ENCODE peak calls at places on chromosomes 6 and 20, in seven cellular contexts. One of them, this sample, is unnamed. For H3K4me1, the result is how much of the 10 kb centered on the place peaks cover.

GRCh38 chr6:131646249-131646670 is 9.2 kb downstream of the ENPP3 start:
- DNase-seq in cardiac muscle cell: no peak
- DNase-seq in HCT116: no peak
- DNase-seq in fibroblast of lung: no peak
- DNase-seq in neural progenitor cell: no peak
- DNase-seq in CD8-positive, alpha-beta T cell: no peak
- DNase-seq in left lung: no peak
- DNase-seq in this sample: no peak

GRCh38 chr6:143546599-143546998 is 35.1 kb upstream of the FUCA2 start:
- DNase-seq in cardiac muscle cell: no peak
- DNase-seq in HCT116: no peak
- DNase-seq in fibroblast of lung: no peak
- DNase-seq in neural progenitor cell: no peak
- DNase-seq in CD8-positive, alpha-beta T cell: no peak
- DNase-seq in left lung: no peak
- DNase-seq in this sample: no peak

GRCh38 chr6:133951227-133951626 is 1.8 kb upstream of the TBPL1 start:
- DNase-seq in cardiac muscle cell: no peak
- DNase-seq in HCT116: no peak
- DNase-seq in fibroblast of lung: no peak
- DNase-seq in neural progenitor cell: no peak
- DNase-seq in CD8-positive, alpha-beta T cell: no peak
- DNase-seq in left lung: no peak
- DNase-seq in this sample: no peak

GRCh38 chr20:24389686-24390085 is 79.7 kb upstream of the SYNDIG1 start:
- DNase-seq in cardiac muscle cell: no peak
- DNase-seq in HCT116: no peak
- DNase-seq in fibroblast of lung: no peak
- DNase-seq in neural progenitor cell: no peak
- DNase-seq in CD8-positive, alpha-beta T cell: peak
- DNase-seq in left lung: peak
- DNase-seq in this sample: no peak

GRCh38 chr6:105507811-105508210 is 104.9 kb upstream of the PREP start:
- DNase-seq in cardiac muscle cell: no peak
- DNase-seq in HCT116: no peak
- DNase-seq in fibroblast of lung: no peak
- DNase-seq in neural progenitor cell: no peak
- DNase-seq in CD8-positive, alpha-beta T cell: no peak
- DNase-seq in left lung: no peak
- DNase-seq in this sample: no peak

GRCh38 chr6:80976336-80976735 is 776.1 kb downstream of the TENT5A start:
- DNase-seq in cardiac muscle cell: no peak
- DNase-seq in HCT116: no peak
- DNase-seq in fibroblast of lung: no peak
- DNase-seq in neural progenitor cell: no peak
- DNase-seq in CD8-positive, alpha-beta T cell: no peak
- DNase-seq in left lung: no peak
- DNase-seq in this sample: no peak

GRCh38 chr20:18359854-18360253 is 71.5 kb downstream of the ZNF133 start:
- DNase-seq in cardiac muscle cell: no peak
- DNase-seq in HCT116: no peak
- DNase-seq in fibroblast of lung: no peak
- DNase-seq in neural progenitor cell: no peak
- DNase-seq in CD8-positive, alpha-beta T cell: no peak
- DNase-seq in left lung: no peak
- DNase-seq in this sample: no peak

GRCh38 chr20:60653111-60653845 is 598.8 kb upstream of the CDH4 start:
- DNase-seq in cardiac muscle cell: no peak
- DNase-seq in HCT116: no peak
- DNase-seq in fibroblast of lung: peak
- DNase-seq in neural progenitor cell: no peak
- DNase-seq in CD8-positive, alpha-beta T cell: no peak
- DNase-seq in left lung: no peak
- DNase-seq in this sample: no peak

GRCh38 chr6:114650891-114651290 is 308.1 kb upstream of the HS3ST5 start:
- DNase-seq in cardiac muscle cell: no peak
- DNase-seq in HCT116: no peak
- DNase-seq in fibroblast of lung: no peak
- DNase-seq in neural progenitor cell: no peak
- DNase-seq in CD8-positive, alpha-beta T cell: no peak
- DNase-seq in left lung: no peak
- DNase-seq in this sample: no peak

GRCh38 chr20:41499961-41500725 is 118.0 kb downstream of the CHD6 start:
- DNase-seq in cardiac muscle cell: no peak
- DNase-seq in HCT116: no peak
- DNase-seq in fibroblast of lung: no peak
- DNase-seq in neural progenitor cell: no peak
- DNase-seq in CD8-positive, alpha-beta T cell: no peak
- DNase-seq in left lung: no peak
- DNase-seq in this sample: peak

GRCh38 chr6:25014806-25015560 is 79.2 kb upstream of the RIPOR2 start:
- DNase-seq in cardiac muscle cell: no peak
- DNase-seq in HCT116: no peak
- DNase-seq in fibroblast of lung: peak
- DNase-seq in neural progenitor cell: no peak
- DNase-seq in CD8-positive, alpha-beta T cell: no peak
- DNase-seq in left lung: no peak
- DNase-seq in this sample: no peak

GRCh38 chr20:23520185-23520584 is 29.3 kb downstream of the CST8 start:
- DNase-seq in cardiac muscle cell: no peak
- DNase-seq in HCT116: no peak
- DNase-seq in fibroblast of lung: no peak
- DNase-seq in neural progenitor cell: no peak
- DNase-seq in CD8-positive, alpha-beta T cell: no peak
- DNase-seq in left lung: no peak
- DNase-seq in this sample: no peak

GRCh38 chr6:31042801-31043200 is 32.5 kb downstream of the MUC22 start:
- DNase-seq in cardiac muscle cell: peak
- DNase-seq in HCT116: peak
- DNase-seq in fibroblast of lung: peak
- DNase-seq in neural progenitor cell: peak
- DNase-seq in CD8-positive, alpha-beta T cell: peak
- DNase-seq in left lung: peak
- DNase-seq in this sample: no peak

GRCh38 chr6:62298745-62299392 is 12.8 kb upstream of the KHDRBS2 start:
- DNase-seq in cardiac muscle cell: no peak
- DNase-seq in HCT116: no peak
- DNase-seq in fibroblast of lung: no peak
- DNase-seq in neural progenitor cell: no peak
- DNase-seq in CD8-positive, alpha-beta T cell: no peak
- DNase-seq in left lung: no peak
- DNase-seq in this sample: no peak

GRCh38 chr20:4026093-4026601 is 10.8 kb upstream of the RNF24 start:
- DNase-seq in cardiac muscle cell: peak
- DNase-seq in HCT116: no peak
- DNase-seq in fibroblast of lung: peak
- DNase-seq in neural progenitor cell: peak
- DNase-seq in CD8-positive, alpha-beta T cell: no peak
- DNase-seq in left lung: no peak
- DNase-seq in this sample: no peak

GRCh38 chr6:73058736-73059135 is 166.6 kb downstream of the KHDC1L start:
- DNase-seq in cardiac muscle cell: no peak
- DNase-seq in HCT116: no peak
- DNase-seq in fibroblast of lung: no peak
- DNase-seq in neural progenitor cell: no peak
- DNase-seq in CD8-positive, alpha-beta T cell: no peak
- DNase-seq in left lung: no peak
- DNase-seq in this sample: no peak

GRCh38 chr20:19817017-19817416 is 59.0 kb downstream of the RIN2 start:
- DNase-seq in cardiac muscle cell: no peak
- DNase-seq in HCT116: no peak
- DNase-seq in fibroblast of lung: peak
- DNase-seq in neural progenitor cell: no peak
- DNase-seq in CD8-positive, alpha-beta T cell: no peak
- DNase-seq in left lung: no peak
- DNase-seq in this sample: peak

GRCh38 chr6:131914967-131915751 is 36.0 kb downstream of the CCN2 start:
- DNase-seq in cardiac muscle cell: peak
- DNase-seq in HCT116: peak
- DNase-seq in fibroblast of lung: peak
- DNase-seq in neural progenitor cell: peak
- DNase-seq in CD8-positive, alpha-beta T cell: peak
- DNase-seq in left lung: no peak
- DNase-seq in this sample: peak

GRCh38 chr6:81480139-81480538 is 272.3 kb downstream of the TENT5A start:
- DNase-seq in cardiac muscle cell: no peak
- DNase-seq in HCT116: no peak
- DNase-seq in fibroblast of lung: no peak
- DNase-seq in neural progenitor cell: no peak
- DNase-seq in CD8-positive, alpha-beta T cell: no peak
- DNase-seq in left lung: no peak
- DNase-seq in this sample: no peak

GRCh38 chr6:133099573-133099972 is 141.6 kb upstream of the EYA4 start:
- DNase-seq in cardiac muscle cell: no peak
- DNase-seq in HCT116: peak
- DNase-seq in fibroblast of lung: peak
- DNase-seq in neural progenitor cell: no peak
- DNase-seq in CD8-positive, alpha-beta T cell: no peak
- DNase-seq in left lung: no peak
- DNase-seq in this sample: no peak

GRCh38 chr20:15942130-15942529 is 631.1 kb downstream of the KIF16B start:
- DNase-seq in cardiac muscle cell: no peak
- DNase-seq in HCT116: no peak
- DNase-seq in fibroblast of lung: no peak
- DNase-seq in neural progenitor cell: no peak
- DNase-seq in CD8-positive, alpha-beta T cell: no peak
- DNase-seq in left lung: no peak
- DNase-seq in this sample: no peak

GRCh38 chr6:154567695-154568220 is 57.3 kb upstream of the CNKSR3 start:
- DNase-seq in cardiac muscle cell: no peak
- DNase-seq in HCT116: no peak
- DNase-seq in fibroblast of lung: no peak
- DNase-seq in neural progenitor cell: no peak
- DNase-seq in CD8-positive, alpha-beta T cell: no peak
- DNase-seq in left lung: no peak
- DNase-seq in this sample: no peak

GRCh38 chr20:46283426-46283825 is 24.9 kb downstream of the CDH22 start:
- DNase-seq in cardiac muscle cell: no peak
- DNase-seq in HCT116: no peak
- DNase-seq in fibroblast of lung: no peak
- DNase-seq in neural progenitor cell: no peak
- DNase-seq in CD8-positive, alpha-beta T cell: no peak
- DNase-seq in left lung: no peak
- DNase-seq in this sample: no peak

GRCh38 chr6:159169557-159170332 is 545 bp downstream of the FNDC1 start:
- DNase-seq in cardiac muscle cell: peak
- DNase-seq in HCT116: no peak
- DNase-seq in fibroblast of lung: peak
- DNase-seq in neural progenitor cell: peak
- DNase-seq in CD8-positive, alpha-beta T cell: no peak
- DNase-seq in left lung: no peak
- DNase-seq in this sample: peak

GRCh38 chr6:159169193-159169555 is at the start of gene FNDC1:
- DNase-seq in cardiac muscle cell: peak
- DNase-seq in HCT116: no peak
- DNase-seq in fibroblast of lung: no peak
- DNase-seq in neural progenitor cell: peak
- DNase-seq in CD8-positive, alpha-beta T cell: no peak
- DNase-seq in left lung: no peak
- DNase-seq in this sample: peak

GRCh38 chr6:159172066-159172465 is 2.9 kb downstream of the FNDC1 start:
- DNase-seq in cardiac muscle cell: no peak
- DNase-seq in HCT116: no peak
- DNase-seq in fibroblast of lung: no peak
- DNase-seq in neural progenitor cell: no peak
- DNase-seq in CD8-positive, alpha-beta T cell: no peak
- DNase-seq in left lung: no peak
- DNase-seq in this sample: peak

GRCh38 chr6:159170333-159170672 is 1.1 kb downstream of the FNDC1 start:
- DNase-seq in cardiac muscle cell: no peak
- DNase-seq in HCT116: no peak
- DNase-seq in fibroblast of lung: no peak
- DNase-seq in neural progenitor cell: no peak
- DNase-seq in CD8-positive, alpha-beta T cell: no peak
- DNase-seq in left lung: no peak
- DNase-seq in this sample: no peak

DNA sequence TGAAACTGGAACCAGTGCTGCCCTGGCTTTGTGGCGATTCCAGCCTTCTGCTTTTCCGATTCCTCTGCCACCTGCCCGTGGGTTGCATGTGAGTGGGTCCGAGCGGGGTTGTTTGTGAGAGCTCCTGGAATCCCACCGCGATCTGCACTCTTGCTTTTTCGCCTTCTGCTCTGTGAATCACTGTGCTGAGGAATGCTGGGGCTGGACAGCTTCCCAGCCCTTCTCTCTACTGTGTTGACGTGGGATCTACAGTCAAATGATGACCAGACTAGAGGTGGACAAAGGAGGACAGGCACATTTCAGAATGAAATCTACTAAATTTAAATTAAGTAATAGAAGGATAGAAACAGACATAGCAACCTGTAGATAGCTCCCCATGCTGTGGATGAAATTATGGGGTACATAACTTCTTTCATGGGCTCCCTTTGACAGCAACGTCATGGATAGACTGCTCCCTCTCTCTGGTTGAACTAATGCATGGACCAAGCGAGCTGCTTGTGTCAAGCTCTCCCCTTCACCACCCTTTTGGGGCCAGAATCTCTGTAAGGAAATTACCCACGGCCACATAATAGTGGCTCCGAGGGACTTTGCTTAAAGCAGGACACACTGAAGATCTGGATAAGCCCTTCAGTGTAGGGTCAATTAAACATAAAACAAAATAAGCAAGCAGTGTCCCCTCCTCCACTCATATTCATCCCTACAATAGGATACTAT is 2.0 kb downstream of the FNDC1 start:
- DNase-seq in cardiac muscle cell: peak
- DNase-seq in HCT116: no peak
- DNase-seq in fibroblast of lung: peak
- DNase-seq in neural progenitor cell: peak
- DNase-seq in CD8-positive, alpha-beta T cell: no peak
- DNase-seq in left lung: peak
- DNase-seq in this sample: peak
- H3K4me3 ChIP-seq in cardiac muscle cell: no peak
- H3K4me3 ChIP-seq in HCT116: no peak
- H3K4me3 ChIP-seq in fibroblast of lung: no peak
- H3K4me3 ChIP-seq in neural progenitor cell: no peak
- H3K4me3 ChIP-seq in CD8-positive, alpha-beta T cell: no peak
- H3K4me3 ChIP-seq in left lung: no peak
- H3K4me3 ChIP-seq in this sample: peak

GRCh38 chr6:13689511-13690256 is 22.0 kb downstream of the RANBP9 start:
- DNase-seq in cardiac muscle cell: no peak
- DNase-seq in HCT116: no peak
- DNase-seq in fibroblast of lung: no peak
- DNase-seq in neural progenitor cell: no peak
- DNase-seq in CD8-positive, alpha-beta T cell: no peak
- DNase-seq in left lung: no peak
- DNase-seq in this sample: no peak
- H3K4me1 ChIP-seq in cardiac muscle cell: under half
- H3K4me1 ChIP-seq in HCT116: under half
- H3K4me1 ChIP-seq in fibroblast of lung: under half
- H3K4me1 ChIP-seq in neural progenitor cell: under half
- H3K4me1 ChIP-seq in CD8-positive, alpha-beta T cell: half or more
- H3K4me1 ChIP-seq in left lung: under half
- H3K4me1 ChIP-seq in this sample: under half

GRCh38 chr6:33679761-33680160 is 31.7 kb downstream of the UQCC2 start:
- DNase-seq in cardiac muscle cell: no peak
- DNase-seq in HCT116: no peak
- DNase-seq in fibroblast of lung: no peak
- DNase-seq in neural progenitor cell: no peak
- DNase-seq in CD8-positive, alpha-beta T cell: no peak
- DNase-seq in left lung: no peak
- DNase-seq in this sample: no peak
- H3K27ac ChIP-seq in cardiac muscle cell: no peak
- H3K27ac ChIP-seq in HCT116: no peak
- H3K27ac ChIP-seq in fibroblast of lung: no peak
- H3K27ac ChIP-seq in neural progenitor cell: no peak
- H3K27ac ChIP-seq in CD8-positive, alpha-beta T cell: no peak
- H3K27ac ChIP-seq in left lung: no peak
- H3K27ac ChIP-seq in this sample: no peak

GRCh38 chr20:10219452-10219791 is 792 bp downstream of the SNAP25 start:
- DNase-seq in cardiac muscle cell: peak
- DNase-seq in HCT116: no peak
- DNase-seq in fibroblast of lung: peak
- DNase-seq in neural progenitor cell: peak
- DNase-seq in CD8-positive, alpha-beta T cell: peak
- DNase-seq in left lung: peak
- DNase-seq in this sample: peak
- H3K4me3 ChIP-seq in cardiac muscle cell: peak
- H3K4me3 ChIP-seq in HCT116: peak
- H3K4me3 ChIP-seq in fibroblast of lung: peak
- H3K4me3 ChIP-seq in neural progenitor cell: peak
- H3K4me3 ChIP-seq in CD8-positive, alpha-beta T cell: peak
- H3K4me3 ChIP-seq in left lung: peak
- H3K4me3 ChIP-seq in this sample: peak